ENCODE peak calls at places on chromosomes 11 and 22, in eight cellular contexts. L, F, T, H, V, W, B and Q are unnamed samples.

GRCh38 chr22:50016988-50017700 is 4.6 kb upstream of the IL17REL start:
- DNase-seq in F (peak), L (peak), W (no peak), H (no peak), V (no peak), T (no peak), B (no peak), Q (peak)

GRCh38 chr22:27094633-27095308 is 437.4 kb downstream of the MIAT start:
- DNase-seq in L (no peak), B (no peak), V (no peak), H (no peak), W (no peak), T (no peak), F (no peak), Q (no peak)

GRCh38 chr11:78331711-78332110 is 85.9 kb downstream of the GAB2 start:
- DNase-seq in W (no peak), T (no peak), L (no peak), B (peak), F (no peak), H (no peak), V (no peak), Q (no peak)

GRCh38 chr11:83951521-83951920 is 665.4 kb upstream of the CCDC90B start:
- DNase-seq in W (no peak), L (no peak), V (no peak), T (no peak), B (no peak), H (no peak), F (no peak), Q (no peak)

GRCh38 chr22:36435516-36436415 is 45.7 kb downstream of the TXN2 start:
- DNase-seq in F (peak), T (no peak), B (no peak), V (no peak), L (peak), W (peak), H (no peak), Q (peak)

GRCh38 chr22:39176673-39177455 is 24.4 kb upstream of the CBX7 start:
- DNase-seq in W (no peak), T (peak), V (no peak), L (no peak), H (no peak), F (no peak), B (no peak), Q (no peak)

GRCh38 chr11:76807206-76807875 is 24.2 kb downstream of the TSKU start:
- DNase-seq in B (peak), W (peak), V (peak), T (peak), F (peak), H (peak), L (peak), Q (peak)

GRCh38 chr22:39087881-39088687 is 9.0 kb upstream of the APOBEC3H start:
- DNase-seq in H (no peak), T (peak), L (no peak), F (no peak), V (no peak), B (no peak), W (no peak), Q (no peak)

GRCh38 chr11:117879516-117880480 is 3.3 kb upstream of the FXYD6 start:
- DNase-seq in V (no peak), B (no peak), H (no peak), W (no peak), T (no peak), L (no peak), F (no peak), Q (no peak)

GRCh38 chr22:48948575-48949170 is 879.0 kb downstream of the BRD1 start:
- DNase-seq in H (no peak), L (no peak), V (no peak), B (peak), T (no peak), W (peak), F (no peak), Q (no peak)

GRCh38 chr11:20474951-20475517 is 87.5 kb downstream of the PRMT3 start:
- DNase-seq in W (no peak), H (no peak), L (no peak), T (no peak), B (no peak), F (peak), V (no peak), Q (no peak)

GRCh38 chr11:123580557-123581275 is 73.7 kb downstream of the SCN3B start:
- DNase-seq in L (peak), B (peak), F (peak), V (no peak), W (peak), T (peak), H (peak), Q (peak)

GRCh38 chr11:72236774-72237111 is 7.2 kb downstream of the PHOX2A start:
- DNase-seq in L (no peak), B (no peak), W (no peak), F (no peak), V (no peak), T (no peak), H (no peak), Q (no peak)

GRCh38 chr11:68302256-68303054 is 9.9 kb upstream of the LRP5 start:
- DNase-seq in W (no peak), B (no peak), V (no peak), L (no peak), H (peak), T (no peak), F (no peak), Q (no peak)

GRCh38 chr11:104873252-104873651 is 25.0 kb downstream of the CASP12 start:
- DNase-seq in H (no peak), L (no peak), B (no peak), T (no peak), V (no peak), W (no peak), F (no peak), Q (no peak)

GRCh38 chr11:14582835-14583234 is 60.8 kb upstream of the PDE3B start:
- DNase-seq in F (no peak), L (no peak), V (no peak), W (no peak), B (no peak), T (no peak), H (peak), Q (no peak)

GRCh38 chr22:43000441-43001175 is 14.3 kb downstream of the PACSIN2 start:
- DNase-seq in T (no peak), W (no peak), V (no peak), H (peak), F (peak), L (no peak), B (no peak), Q (no peak)

GRCh38 chr11:37946155-37946766 is 1348.2 kb upstream of the RAG2 start:
- DNase-seq in W (no peak), V (no peak), F (peak), T (peak), B (no peak), L (no peak), H (peak), Q (no peak)

GRCh38 chr11:68214173-68215086 is 1.3 kb upstream of the KMT5B start:
- DNase-seq in F (no peak), T (peak), W (no peak), B (peak), L (no peak), H (peak), V (no peak), Q (peak)

GRCh38 chr11:113874920-113875413 is 405 bp downstream of the USP28 start:
- DNase-seq in B (no peak), T (no peak), L (no peak), W (no peak), V (no peak), F (peak), H (peak), Q (no peak)

GRCh38 chr22:37745548-37746365 is 48.9 kb downstream of the TRIOBP start:
- DNase-seq in T (peak), B (peak), V (peak), L (peak), H (peak), F (peak), W (peak), Q (peak)

GRCh38 chr22:19143212-19143611 is 1.2 kb downstream of the ESS2 start:
- DNase-seq in L (no peak), T (no peak), F (no peak), H (no peak), V (no peak), W (no peak), B (no peak), Q (no peak)

GRCh38 chr11:118622376-118623290 is 15.2 kb downstream of the PHLDB1 start:
- DNase-seq in T (no peak), L (no peak), F (no peak), B (peak), H (peak), V (no peak), W (peak), Q (no peak)

GRCh38 chr22:47592791-47593190 is 830.3 kb downstream of the TBC1D22A start:
- DNase-seq in H (no peak), T (no peak), W (no peak), F (no peak), B (no peak), V (no peak), L (no peak), Q (no peak)

GRCh38 chr11:109320595-109320994 is 101.4 kb upstream of the C11orf87 start:
- DNase-seq in F (no peak), W (no peak), B (no peak), H (no peak), T (no peak), L (no peak), V (no peak), Q (no peak)

GRCh38 chr22:29065468-29066190 is 4.0 kb upstream of the C22orf31 start:
- DNase-seq in W (no peak), F (no peak), H (no peak), B (no peak), V (no peak), T (no peak), L (no peak), Q (no peak)

GRCh38 chr22:28874816-28875320 is 8.5 kb upstream of the ZNRF3 start:
- DNase-seq in F (no peak), B (no peak), H (no peak), V (no peak), W (no peak), T (no peak), L (no peak), Q (no peak)

GRCh38 chr11:789951-790350 is at the start of gene CEND1:
- DNase-seq in T (peak), W (no peak), L (no peak), H (peak), F (peak), B (peak), V (no peak), Q (peak)

GRCh38 chr11:124716596-124716995 is 23.1 kb upstream of the NRGN start:
- DNase-seq in F (no peak), H (no peak), L (no peak), W (no peak), T (no peak), B (no peak), V (no peak), Q (no peak)

DNA sequence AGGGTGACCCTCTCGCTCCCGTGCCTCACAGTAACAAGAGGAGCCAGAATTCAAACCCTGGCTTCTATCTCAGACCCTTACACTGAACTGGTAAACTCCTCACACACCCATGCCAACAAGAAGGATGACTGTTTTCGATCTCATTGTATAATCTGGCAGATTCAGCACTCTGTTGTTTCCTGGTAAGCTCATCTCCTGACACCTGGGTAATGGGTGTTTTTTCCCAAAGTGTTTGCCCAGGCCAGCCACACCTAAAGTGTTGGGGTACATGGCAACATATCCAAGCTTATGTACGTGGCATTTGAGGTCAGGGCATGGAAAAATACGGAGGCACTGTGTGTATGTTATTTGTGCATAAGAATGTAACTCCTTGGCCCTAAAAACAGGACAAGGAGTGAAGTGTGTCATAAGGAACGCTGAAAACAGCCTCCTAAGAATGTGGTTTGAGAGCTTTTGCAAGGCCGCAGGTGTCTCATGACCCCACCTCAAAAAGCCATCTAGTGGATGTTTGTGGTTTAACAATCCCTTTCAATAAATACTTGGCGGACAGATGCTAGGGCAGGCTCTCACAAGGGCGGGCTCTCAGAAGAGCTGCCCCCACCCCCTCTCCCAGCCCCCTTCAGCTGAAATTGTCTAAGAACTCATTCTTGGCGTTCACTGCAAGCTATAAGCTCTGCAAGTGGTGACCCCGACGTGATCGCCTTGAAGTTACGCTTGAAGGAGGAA is at the start of gene MS4A15:
- DNase-seq in T (peak), L (no peak), H (no peak), B (no peak), F (peak), V (no peak), W (no peak), Q (peak)
- TF ChIP-seq CTCF in T (peak), L (peak), H (peak), B (no peak), F (peak), V (no peak), W (no peak), Q (peak)

DNA sequence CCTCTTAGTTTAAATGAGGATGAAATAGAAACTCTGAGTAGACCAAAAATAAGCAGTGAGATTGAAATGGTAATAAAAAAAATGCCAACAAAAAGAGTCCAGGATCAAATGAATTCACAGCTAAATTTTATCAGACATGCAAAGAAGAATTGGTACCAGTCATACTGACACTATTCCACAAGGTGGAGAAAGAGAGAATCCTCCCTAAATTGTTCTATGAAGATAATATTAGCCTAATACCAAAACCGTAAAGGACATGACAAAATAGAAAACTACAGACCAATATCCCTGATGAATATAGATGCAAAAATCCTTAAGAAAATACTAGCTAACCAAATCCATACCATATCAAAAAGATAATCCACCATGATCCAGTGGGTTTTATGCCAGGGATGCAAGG is 169.8 kb upstream of the CHORDC1 start:
- DNase-seq in V (no peak), W (no peak), L (no peak), B (no peak), H (no peak), T (no peak), F (no peak), Q (no peak)
- TF ChIP-seq CTCF in V (no peak), W (no peak), L (no peak), B (no peak), H (no peak), T (peak), F (no peak), Q (no peak)

GRCh38 chr22:21593406-21594232 is 26.1 kb downstream of the UBE2L3 start:
- DNase-seq in V (no peak), B (peak), W (no peak), F (no peak), H (no peak), T (peak), L (no peak), Q (no peak)
- TF ChIP-seq CTCF in V (no peak), B (peak), W (no peak), F (no peak), H (no peak), T (peak), L (no peak), Q (no peak)

DNA sequence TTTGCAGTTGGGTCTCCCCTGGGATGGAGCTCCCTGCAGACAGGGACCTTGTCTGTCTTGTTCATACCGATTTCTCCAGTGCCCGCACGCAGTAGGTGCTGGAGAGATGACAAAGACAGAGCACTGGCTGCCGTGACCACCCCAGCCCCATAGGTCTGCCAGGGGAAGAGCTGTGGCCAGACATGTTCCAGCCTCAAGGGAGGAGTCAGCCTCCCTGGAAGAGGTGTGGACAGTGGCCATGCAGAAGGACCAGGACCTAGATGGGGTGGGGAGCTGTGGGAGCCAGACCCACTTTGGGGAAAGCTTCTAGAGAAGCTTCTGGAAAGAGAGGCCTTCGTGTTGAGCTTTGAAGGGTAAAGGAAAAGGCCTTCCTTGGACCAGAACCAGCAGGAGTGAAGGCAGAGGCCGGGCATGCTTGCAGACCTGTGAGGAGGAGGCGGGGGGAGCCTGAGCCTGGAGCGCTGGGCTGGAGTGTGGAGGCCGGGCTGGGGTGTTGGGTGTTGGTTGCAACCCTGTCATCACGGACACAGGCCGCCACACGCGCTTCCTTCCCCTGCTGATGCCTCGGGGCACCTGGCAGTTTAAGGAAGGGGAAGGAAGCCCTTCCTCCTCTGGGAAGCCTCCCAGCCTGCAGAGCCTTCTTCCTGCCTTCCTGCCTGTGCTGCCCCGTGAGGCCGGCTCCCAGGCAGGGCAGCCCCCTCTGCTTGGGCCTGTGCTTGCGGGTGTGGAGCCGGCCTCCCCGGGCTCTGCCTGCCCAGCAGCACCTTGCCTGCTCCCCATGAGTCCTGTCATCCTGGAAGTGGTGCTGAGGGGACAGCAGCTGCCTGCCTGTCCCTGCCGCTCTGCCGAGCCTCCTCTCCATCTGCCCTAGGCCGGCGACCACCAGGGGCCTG is 12.3 kb downstream of the RELT start:
- DNase-seq in V (no peak), F (no peak), L (no peak), B (no peak), H (no peak), T (peak), W (peak), Q (no peak)
- TF ChIP-seq CTCF in V (no peak), F (no peak), L (no peak), B (no peak), H (no peak), T (no peak), W (no peak), Q (no peak)

GRCh38 chr11:27603376-27603775 is 96.8 kb upstream of the LIN7C start:
- DNase-seq in W (no peak), F (no peak), V (no peak), B (no peak), H (no peak), L (no peak), T (no peak), Q (no peak)

GRCh38 chr11:27596802-27597201 is 90.2 kb upstream of the LIN7C start:
- DNase-seq in L (no peak), B (no peak), F (no peak), V (no peak), T (no peak), W (no peak), H (no peak), Q (no peak)

GRCh38 chr11:27596388-27596787 is 89.8 kb upstream of the LIN7C start:
- DNase-seq in F (no peak), T (no peak), W (no peak), V (no peak), B (no peak), L (no peak), H (no peak), Q (no peak)

GRCh38 chr11:27600656-27601055 is 94.1 kb upstream of the LIN7C start:
- DNase-seq in W (no peak), V (no peak), T (no peak), H (no peak), L (no peak), F (no peak), B (no peak), Q (no peak)

DNA sequence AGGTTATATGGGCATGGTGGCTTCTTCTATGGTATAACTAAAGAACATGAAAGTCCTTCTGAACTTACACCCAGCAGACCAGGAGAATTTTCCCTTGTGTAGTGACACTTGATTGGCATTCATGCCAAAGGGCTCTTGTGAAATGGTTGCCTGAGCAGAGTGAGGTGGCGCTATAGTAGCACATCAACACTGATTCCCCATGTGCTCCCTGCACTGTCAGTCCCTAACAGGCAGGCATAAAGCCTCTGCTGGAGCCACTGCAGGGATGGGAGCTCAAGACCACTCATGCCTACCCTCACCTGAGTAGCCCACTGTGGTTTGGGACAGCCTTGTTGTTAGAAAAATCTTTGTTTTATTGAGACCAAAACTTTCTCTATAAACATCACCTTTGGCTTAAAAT is 92.6 kb upstream of the LIN7C start:
- DNase-seq in B (no peak), V (no peak), T (no peak), H (no peak), L (no peak), W (no peak), F (no peak), Q (no peak)
- TF ChIP-seq CTCF in B (no peak), V (no peak), T (no peak), H (no peak), L (no peak), W (no peak), F (no peak), Q (no peak)

DNA sequence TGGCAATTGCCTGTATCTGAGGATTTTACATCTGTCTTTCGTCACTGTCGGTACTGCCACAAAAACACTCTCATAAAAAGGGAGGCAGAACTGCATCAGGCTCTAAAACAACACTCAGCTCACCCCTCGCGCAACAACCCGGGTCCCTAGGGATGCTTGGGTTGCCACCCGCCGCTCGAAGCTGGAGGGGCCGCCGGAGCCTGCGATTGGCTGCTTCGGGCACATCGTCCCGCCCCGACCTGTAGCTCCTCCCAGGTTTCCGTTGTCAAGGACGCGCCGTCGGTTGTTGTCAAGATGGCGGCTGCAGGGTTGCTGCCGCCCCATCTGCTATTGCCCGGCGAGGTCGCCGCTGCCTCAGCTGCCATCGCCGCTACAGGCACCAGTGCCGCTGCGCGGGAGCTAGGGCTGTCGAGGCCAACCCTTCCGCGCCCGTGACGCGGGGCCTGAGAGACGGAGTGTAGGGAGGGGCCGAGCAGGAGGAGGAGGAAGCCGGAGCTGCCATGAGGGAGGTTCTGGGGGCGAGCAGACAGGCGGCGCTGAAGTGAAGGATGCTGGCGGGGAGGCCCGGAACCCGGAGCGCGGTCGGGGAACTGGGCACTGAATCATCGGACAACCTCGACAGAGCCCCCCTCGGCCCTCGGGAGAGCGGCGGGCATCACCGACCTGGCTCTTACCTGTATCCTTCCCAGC is at the start of gene CEP126:
- DNase-seq in W (peak), L (peak), T (peak), B (peak), V (peak), H (peak), F (peak), Q (peak)
- TF ChIP-seq CTCF in W (no peak), L (peak), T (no peak), B (peak), V (peak), H (peak), F (no peak), Q (no peak)